ENCODE peak calls at places on chromosomes 5 and 9, in five cellular contexts. O is neural progenitor cell, U is SK-N-SH, I is GM23248, N is PC-3. D is an unnamed sample. For H3F3A and H3K9me3, the result is how much of the 10 kb centered on the place peaks cover.

GRCh38 chr5:15948225-15948624 is 231.4 kb downstream of the MARCHF11 start:
- DNase-seq in U (no peak), N (no peak), I (peak), O (no peak), D (no peak)

GRCh38 chr5:17229308-17229707 is 11.9 kb downstream of the BASP1 start:
- DNase-seq in O (no peak), U (no peak), N (no peak), I (no peak), D (no peak)

GRCh38 chr5:39014544-39014943 is 59.7 kb downstream of the RICTOR start:
- DNase-seq in O (no peak), U (no peak), I (peak), N (no peak), D (no peak)

GRCh38 chr5:83145882-83146331 is 68.6 kb downstream of the XRCC4 start:
- DNase-seq in N (no peak), U (no peak), O (no peak), I (peak), D (no peak)

GRCh38 chr9:113583511-113584470 is 120.3 kb downstream of the RGS3 start:
- DNase-seq in O (no peak), I (no peak), N (no peak), U (no peak), D (no peak)

GRCh38 chr5:32388429-32389111 is 56.0 kb downstream of the ZFR start:
- DNase-seq in I (peak), U (no peak), N (peak), O (no peak), D (no peak)

GRCh38 chr5:169356811-169357210 is 55.9 kb upstream of the SLIT3 start:
- DNase-seq in N (no peak), I (no peak), U (no peak), O (no peak), D (no peak)

GRCh38 chr9:14779566-14780022 is 57.1 kb upstream of the CER1 start:
- DNase-seq in O (no peak), I (no peak), U (no peak), N (no peak), D (no peak)

GRCh38 chr5:150638488-150639316 is 1.8 kb upstream of the SYNPO start:
- DNase-seq in I (no peak), N (no peak), O (no peak), U (no peak), D (no peak)

GRCh38 chr9:12415361-12415760 is 277.8 kb upstream of the TYRP1 start:
- DNase-seq in N (peak), O (no peak), I (no peak), U (no peak), D (no peak)

GRCh38 chr9:116134981-116135380 is 18.6 kb upstream of the PAPPA start:
- DNase-seq in U (no peak), N (no peak), I (no peak), O (no peak), D (no peak)

GRCh38 chr5:74394924-74395880 is 245.3 kb downstream of the ENC1 start:
- DNase-seq in O (no peak), N (peak), U (peak), I (no peak), D (peak)

GRCh38 chr9:18479405-18479804 is 5.5 kb downstream of the ADAMTSL1 start:
- DNase-seq in U (no peak), O (no peak), I (peak), N (peak), D (no peak)
- H3K27ac ChIP-seq in U (peak), O (no peak), I (peak), N (peak), D (no peak)

GRCh38 chr9:109918359-109919163 is 138.6 kb downstream of the PALM2AKAP2 start:
- DNase-seq in U (no peak), I (no peak), O (no peak), N (no peak), D (no peak)
- H3F3A ChIP-seq in U (under half), I (under half), O (under half), N (under half), D (under half)

GRCh38 chr5:178997191-178997590 is 2.1 kb upstream of the GRM6 start:
- DNase-seq in I (no peak), N (no peak), O (no peak), U (no peak), D (no peak)
- H3K9me3 ChIP-seq in I (under half), N (under half), O (under half), U (under half), D (under half)

GRCh38 chr5:66897355-66897754 is 299.2 kb downstream of the CD180 start:
- DNase-seq in O (no peak), U (peak), N (no peak), I (no peak), D (no peak)
- H3K27ac ChIP-seq in O (no peak), U (peak), N (no peak), I (no peak), D (no peak)

DNA sequence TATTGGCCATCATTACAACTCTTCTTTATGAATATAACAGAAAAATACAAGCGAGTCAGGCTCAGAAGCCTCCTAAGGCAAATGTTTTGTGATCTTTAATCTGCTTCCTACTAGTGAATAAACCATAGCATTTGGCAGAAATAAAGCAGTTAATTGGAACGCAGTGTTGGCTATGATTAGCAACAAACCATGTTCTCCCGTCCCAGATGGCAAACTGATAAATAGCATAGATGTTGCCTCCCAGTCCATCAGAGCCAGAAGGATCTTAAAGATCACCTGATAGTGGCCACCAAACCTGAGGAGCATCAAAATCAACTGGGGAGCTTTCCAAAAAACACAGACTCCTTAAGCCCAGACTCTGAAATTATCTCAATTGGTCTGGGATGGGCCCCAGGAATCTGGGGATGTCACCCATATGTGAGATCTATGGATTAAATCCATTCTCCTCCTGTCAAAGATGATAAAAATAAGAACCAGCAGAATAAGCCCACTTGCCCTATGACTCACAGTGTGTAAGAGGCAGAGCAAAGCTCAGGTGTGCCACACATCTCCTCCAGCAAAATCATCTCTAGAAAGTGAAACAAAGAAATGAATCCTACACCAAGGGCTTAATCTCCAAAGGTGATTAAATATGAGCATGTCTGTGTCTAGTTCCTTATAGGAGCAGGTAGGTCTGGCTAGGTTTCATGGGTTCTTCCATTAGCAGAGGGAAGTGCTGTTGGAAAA is 50.3 kb downstream of the APBA1 start:
- DNase-seq in U (no peak), I (no peak), N (no peak), O (no peak), D (no peak)
- H3F3A ChIP-seq in U (under half), I (under half), N (under half), O (under half), D (under half)

GRCh38 chr9:82443312-82443711 is 454.7 kb downstream of the SPATA31D1 start:
- DNase-seq in O (no peak), U (no peak), I (no peak), N (no peak), D (no peak)
- H3K9me3 ChIP-seq in O (under half), U (under half), I (under half), N (under half), D (under half)

DNA sequence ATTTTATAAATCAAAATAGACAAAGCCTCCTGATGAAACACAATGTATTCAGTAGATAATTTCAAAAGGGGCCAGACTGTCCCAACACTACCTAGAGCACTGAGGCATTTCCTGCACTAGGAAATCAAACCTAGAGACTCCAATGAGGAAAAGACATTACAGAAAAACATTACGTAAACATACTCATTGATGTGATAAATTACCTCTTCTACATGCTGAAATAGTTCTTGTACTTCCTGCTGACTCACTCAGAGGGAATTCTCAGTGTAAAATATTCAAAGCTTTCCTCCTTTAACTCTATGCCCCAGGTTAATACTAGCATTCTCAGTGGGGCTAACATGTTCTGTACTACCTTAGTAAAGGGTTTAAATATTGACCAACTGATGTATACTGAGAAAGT is 178.0 kb downstream of the ESM1 start:
- DNase-seq in U (no peak), N (peak), O (no peak), I (peak), D (no peak)
- H3K27ac ChIP-seq in U (no peak), N (no peak), O (no peak), I (peak), D (peak)

GRCh38 chr5:173886157-173886556 is 2.0 kb upstream of the CPEB4 start:
- DNase-seq in U (no peak), I (no peak), O (no peak), N (no peak), D (no peak)
- H3F3A ChIP-seq in U (under half), I (under half), O (under half), N (under half), D (under half)